ENCODE peak calls at places on chromosome 19, in seven cellular contexts. X is activated CD4-positive, alpha-beta memory T cell treated with anti-CD3 and anti-CD28 coated beads, Interleukin-2, amount 10 ng/mL, durations not matched to agents 7 days and 5 days; M is posterior cingulate gyrus; C is activated CD4-positive, alpha-beta T cell treated with anti-CD3 and anti-CD28 coated beads for 4 hours; D is activated T-helper 1 cell treated with anti-CD3 and anti-CD28 coated beads, Interleukin-2, amount 50 U/mL, for 16 hours; I is midbrain; P is GM10248. F is an unnamed sample.

GRCh38 chr19:8332976-8333770 is 9.9 kb downstream of the KANK3 start:
- DNase-seq in X (no peak), M (no peak), C (no peak), P (no peak), D (no peak), I (no peak), F (no peak)

GRCh38 chr19:13398780-13399726 is 107.2 kb downstream of the CACNA1A start:
- DNase-seq in X (no peak), P (no peak), I (no peak), M (no peak), D (no peak), C (no peak), F (peak; percentile 49)

GRCh38 chr19:13731147-13731964 is 33.0 kb upstream of the MRI1 start:
- DNase-seq in C (peak; percentile 94), I (peak; percentile 98), X (peak; percentile 95), M (peak; percentile 97), D (peak; percentile 92), P (peak; percentile 99), F (peak; percentile 98)

GRCh38 chr19:3343619-3344502 is 22.5 kb upstream of the NFIC start:
- DNase-seq in M (peak; percentile 66), D (no peak), C (peak; percentile 46), X (peak; percentile 43), P (peak; percentile 64), I (peak; percentile 71), F (peak; percentile 89)

GRCh38 chr19:48635966-48636858 is 967 bp downstream of the DBP start:
- DNase-seq in D (no peak), M (peak; percentile 48), C (no peak), X (peak; percentile 40), P (no peak), I (peak; percentile 31), F (no peak)

GRCh38 chr19:41356984-41357739 is 3.4 kb upstream of the TGFB1 start:
- DNase-seq in C (peak; percentile 52), M (no peak), P (no peak), D (no peak), X (no peak), I (no peak), F (no peak)

GRCh38 chr19:48506138-48506733 is 5.4 kb downstream of the LMTK3 start:
- DNase-seq in P (peak; percentile 58), X (no peak), C (no peak), M (no peak), I (no peak), D (no peak), F (no peak)

GRCh38 chr19:813359-814107 is 8.2 kb downstream of the PLPPR3 start:
- DNase-seq in X (no peak), P (no peak), D (no peak), C (no peak), I (no peak), M (no peak), F (no peak)

GRCh38 chr19:13764101-13764807 is at the start of gene MRI1:
- DNase-seq in X (peak; percentile 44), D (peak; percentile 61), M (peak; percentile 76), I (peak; percentile 74), P (peak; percentile 90), C (peak; percentile 60), F (peak; percentile 80)

GRCh38 chr19:29676586-29676985 is 11.3 kb downstream of the PLEKHF1 start:
- DNase-seq in X (no peak), M (no peak), P (no peak), I (no peak), C (no peak), D (no peak), F (no peak)

GRCh38 chr19:20315543-20315942 is 148.5 kb downstream of the ZNF486 start:
- DNase-seq in P (no peak), M (no peak), X (no peak), I (no peak), D (no peak), C (no peak), F (no peak)

GRCh38 chr19:40601061-40601973 is at the start of gene LTBP4:
- DNase-seq in P (no peak), C (no peak), M (no peak), D (no peak), I (peak; percentile 18), X (no peak), F (peak; percentile 57)

GRCh38 chr19:45645631-45646344 is 6.6 kb upstream of the EML2 start:
- DNase-seq in X (peak; percentile 88), D (peak; percentile 62), M (peak; percentile 95), C (peak; percentile 71), P (peak; percentile 93), I (peak; percentile 94), F (peak; percentile 96)

GRCh38 chr19:28307963-28308362 is 905.0 kb downstream of the UQCRFS1 start:
- DNase-seq in M (no peak), I (no peak), X (no peak), P (no peak), D (no peak), C (no peak), F (no peak)

GRCh38 chr19:12453495-12453894 is 12.7 kb upstream of the ZNF443 start:
- DNase-seq in M (no peak), D (no peak), C (no peak), X (no peak), I (no peak), P (no peak), F (no peak)

GRCh38 chr19:15449620-15450527 is at the start of gene WIZ:
- DNase-seq in C (peak; percentile 80), M (peak; percentile 73), P (peak; percentile 92), D (peak; percentile 78), X (peak; percentile 84), I (peak; percentile 38), F (peak; percentile 87)

GRCh38 chr19:14731200-14731599 is 41.4 kb downstream of the ZNF333 start:
- DNase-seq in C (no peak), M (no peak), D (no peak), P (no peak), I (no peak), X (no peak), F (no peak)

GRCh38 chr19:2108251-2109016 is 11.7 kb downstream of the IZUMO4 start:
- DNase-seq in D (no peak), C (no peak), I (no peak), X (no peak), P (no peak), M (no peak), F (no peak)

GRCh38 chr19:39150807-39151206 is 25.2 kb downstream of the PAK4 start:
- DNase-seq in M (no peak), X (no peak), I (no peak), P (no peak), D (no peak), C (no peak), F (no peak)

GRCh38 chr19:29671393-29672076 is 6.3 kb downstream of the PLEKHF1 start:
- DNase-seq in X (peak; percentile 94), D (peak; percentile 77), M (no peak), I (no peak), P (peak; percentile 76), C (peak; percentile 91), F (no peak)

GRCh38 chr19:33124207-33125098 is 7.5 kb upstream of the WDR88 start:
- DNase-seq in D (no peak), I (no peak), P (no peak), M (no peak), C (no peak), X (no peak), F (no peak)

GRCh38 chr19:3881272-3882040 is 971 bp downstream of the ATCAY start:
- DNase-seq in X (no peak), P (no peak), C (no peak), D (no peak), M (no peak), I (no peak), F (peak; percentile 34)

GRCh38 chr19:16326401-16327130 is 1.9 kb downstream of the KLF2 start:
- DNase-seq in P (no peak), M (no peak), X (peak; percentile 72), C (peak; percentile 50), I (no peak), D (no peak), F (no peak)

GRCh38 chr19:33393286-33394005 is 19.9 kb downstream of the CEBPG start:
- DNase-seq in X (no peak), P (no peak), D (no peak), C (no peak), I (no peak), M (no peak), F (peak; percentile 18)

GRCh38 chr19:3108775-3109174 is 14.6 kb downstream of the GNA11 start:
- DNase-seq in I (peak; percentile 19), X (peak; percentile 76), P (peak; percentile 77), M (peak; percentile 36), C (peak; percentile 68), D (peak; percentile 57), F (peak; percentile 80)

GRCh38 chr19:32606289-32606688 is 25.3 kb downstream of the PDCD5 start:
- DNase-seq in C (no peak), D (no peak), M (no peak), P (no peak), I (no peak), X (no peak), F (no peak)

GRCh38 chr19:5030136-5030820 is 61.4 kb downstream of the KDM4B start:
- DNase-seq in X (no peak), C (no peak), I (no peak), D (no peak), P (no peak), M (no peak), F (no peak)

GRCh38 chr19:3133793-3134116 is 2.1 kb upstream of the GNA15 start:
- DNase-seq in M (no peak), C (no peak), I (no peak), D (no peak), P (no peak), X (no peak), F (no peak)

GRCh38 chr19:16457195-16457953 is 14.4 kb downstream of the EPS15L1 start:
- DNase-seq in I (peak; percentile 20), P (peak; percentile 34), D (no peak), X (no peak), C (peak; percentile 20), M (no peak), F (peak; percentile 89)

GRCh38 chr19:42276821-42277220 is 7.8 kb downstream of the CIC start:
- DNase-seq in M (no peak), C (no peak), I (no peak), P (no peak), X (peak; percentile 51), D (no peak), F (no peak)

F was measured in BE2C.